ENCODE peak calls at places on chromosomes 7 and 10, in four cellular contexts. One of them, this sample, is unnamed.

GRCh38 chr7:2580636-2581035 is 21.9 kb downstream of the IQCE start:
- DNase-seq in HepG2: no peak
- DNase-seq in K562: no peak
- DNase-seq in GM12878: no peak
- DNase-seq in this sample: no peak

GRCh38 chr10:70055550-70055949 is 2.9 kb downstream of the MACROH2A2 start:
- DNase-seq in GM12878: no peak
- DNase-seq in K562: no peak
- DNase-seq in HepG2: no peak
- DNase-seq in this sample: no peak

GRCh38 chr10:101655581-101655980 is 39.4 kb downstream of the FBXW4 start:
- DNase-seq in GM12878: no peak
- DNase-seq in HepG2: no peak
- DNase-seq in K562: no peak
- DNase-seq in this sample: no peak

GRCh38 chr7:22680482-22680901 is 46.5 kb upstream of the IL6 start:
- DNase-seq in GM12878: no peak
- DNase-seq in K562: peak
- DNase-seq in HepG2: no peak
- DNase-seq in this sample: no peak

GRCh38 chr10:110784198-110784597 is 87.5 kb upstream of the PDCD4 start:
- DNase-seq in HepG2: no peak
- DNase-seq in GM12878: no peak
- DNase-seq in K562: no peak
- DNase-seq in this sample: no peak

GRCh38 chr10:83522881-83523386 is 616.4 kb upstream of the GHITM start:
- DNase-seq in K562: no peak
- DNase-seq in GM12878: no peak
- DNase-seq in HepG2: no peak
- DNase-seq in this sample: no peak

GRCh38 chr7:1331576-1332467 is 99.2 kb downstream of the UNCX start:
- DNase-seq in K562: no peak
- DNase-seq in GM12878: no peak
- DNase-seq in HepG2: no peak
- DNase-seq in this sample: no peak

GRCh38 chr10:11479307-11479706 is 132.1 kb downstream of the USP6NL start:
- DNase-seq in HepG2: no peak
- DNase-seq in GM12878: no peak
- DNase-seq in K562: no peak
- DNase-seq in this sample: no peak

GRCh38 chr7:1933066-1933835 is 263.2 kb downstream of the ELFN1 start:
- DNase-seq in HepG2: no peak
- DNase-seq in K562: no peak
- DNase-seq in GM12878: no peak
- DNase-seq in this sample: no peak

GRCh38 chr10:85604884-85605283 is 761.7 kb downstream of the GRID1 start:
- DNase-seq in K562: no peak
- DNase-seq in GM12878: no peak
- DNase-seq in HepG2: no peak
- DNase-seq in this sample: no peak

GRCh38 chr10:33749809-33750208 is 415.3 kb upstream of the NRP1 start:
- DNase-seq in GM12878: no peak
- DNase-seq in HepG2: no peak
- DNase-seq in K562: no peak
- DNase-seq in this sample: no peak

GRCh38 chr7:158973440-158973839 is 117.1 kb downstream of the DYNC2I1 start:
- DNase-seq in HepG2: no peak
- DNase-seq in GM12878: peak
- DNase-seq in K562: peak
- DNase-seq in this sample: peak

GRCh38 chr7:127114739-127115265 is 137.9 kb downstream of the GRM8 start:
- DNase-seq in K562: no peak
- DNase-seq in HepG2: no peak
- DNase-seq in GM12878: no peak
- DNase-seq in this sample: no peak

GRCh38 chr7:21469894-21470293 is 42.0 kb downstream of the SP4 start:
- DNase-seq in HepG2: no peak
- DNase-seq in GM12878: no peak
- DNase-seq in K562: no peak
- DNase-seq in this sample: no peak

GRCh38 chr7:66238712-66239466 is 33.8 kb downstream of the TPST1 start:
- DNase-seq in HepG2: no peak
- DNase-seq in GM12878: no peak
- DNase-seq in K562: no peak
- DNase-seq in this sample: no peak

GRCh38 chr10:111037868-111038267 is 39.0 kb upstream of the ADRA2A start:
- DNase-seq in HepG2: no peak
- DNase-seq in GM12878: no peak
- DNase-seq in K562: peak
- DNase-seq in this sample: no peak

GRCh38 chr10:61964949-61965693 is 63.6 kb downstream of the ARID5B start:
- DNase-seq in HepG2: peak
- DNase-seq in GM12878: no peak
- DNase-seq in K562: no peak
- DNase-seq in this sample: no peak

GRCh38 chr10:71222541-71223364 is 10.4 kb downstream of the UNC5B start:
- DNase-seq in GM12878: no peak
- DNase-seq in HepG2: no peak
- DNase-seq in K562: peak
- DNase-seq in this sample: no peak

GRCh38 chr10:15116225-15116624 is 19.1 kb downstream of the RPP38 start:
- DNase-seq in K562: no peak
- DNase-seq in HepG2: no peak
- DNase-seq in GM12878: no peak
- DNase-seq in this sample: no peak

GRCh38 chr10:132238371-132239125 is 51.8 kb downstream of the DPYSL4 start:
- DNase-seq in K562: no peak
- DNase-seq in GM12878: no peak
- DNase-seq in HepG2: no peak
- DNase-seq in this sample: no peak

GRCh38 chr7:139896831-139897230 is 67.8 kb downstream of the TBXAS1 start:
- DNase-seq in K562: no peak
- DNase-seq in HepG2: no peak
- DNase-seq in GM12878: no peak
- DNase-seq in this sample: no peak

GRCh38 chr7:157521752-157522151 is 184.9 kb downstream of the DNAJB6 start:
- DNase-seq in K562: no peak
- DNase-seq in HepG2: no peak
- DNase-seq in GM12878: no peak
- DNase-seq in this sample: no peak

GRCh38 chr7:91098566-91098965 is 165.7 kb upstream of the FZD1 start:
- DNase-seq in GM12878: no peak
- DNase-seq in HepG2: no peak
- DNase-seq in K562: no peak
- DNase-seq in this sample: no peak

GRCh38 chr7:25638590-25638989 is 410.3 kb upstream of the NPVF start:
- DNase-seq in HepG2: no peak
- DNase-seq in K562: no peak
- DNase-seq in GM12878: no peak
- DNase-seq in this sample: no peak

GRCh38 chr10:17428616-17429097 is 25.7 kb downstream of the ST8SIA6 start:
- DNase-seq in HepG2: no peak
- DNase-seq in GM12878: no peak
- DNase-seq in K562: peak
- DNase-seq in this sample: no peak

GRCh38 chr10:43892062-43892765 is 243.5 kb upstream of the ZNF32 start:
- DNase-seq in HepG2: no peak
- DNase-seq in GM12878: no peak
- DNase-seq in K562: no peak
- DNase-seq in this sample: no peak

GRCh38 chr7:136969776-136970175 is 101.3 kb downstream of the CHRM2 start:
- DNase-seq in K562: no peak
- DNase-seq in HepG2: no peak
- DNase-seq in GM12878: no peak
- DNase-seq in this sample: no peak

GRCh38 chr7:100088621-100089457 is at the start of gene COPS6:
- DNase-seq in K562: peak
- DNase-seq in HepG2: peak
- DNase-seq in GM12878: no peak
- DNase-seq in this sample: peak

GRCh38 chr10:129785536-129785981 is 178.5 kb downstream of the EBF3 start:
- DNase-seq in GM12878: no peak
- DNase-seq in HepG2: no peak
- DNase-seq in K562: no peak
- DNase-seq in this sample: no peak
- TF ChIP-seq MAX in GM12878: no peak
- TF ChIP-seq MAX in HepG2: no peak
- TF ChIP-seq MAX in K562: no peak
- TF ChIP-seq MAX in this sample: no peak

GRCh38 chr10:12503311-12503710 is 154.0 kb downstream of the CAMK1D start:
- DNase-seq in GM12878: no peak
- DNase-seq in K562: peak
- DNase-seq in HepG2: no peak
- DNase-seq in this sample: peak
- TF ChIP-seq CBX5 in GM12878: no peak
- TF ChIP-seq CBX5 in K562: no peak
- TF ChIP-seq CBX5 in HepG2: no peak
- TF ChIP-seq CBX5 in this sample: no peak

GRCh38 chr7:112444505-112444904 is 5.8 kb upstream of the IFRD1 start:
- DNase-seq in GM12878: no peak
- DNase-seq in HepG2: no peak
- DNase-seq in K562: no peak
- DNase-seq in this sample: no peak
- TF ChIP-seq MAX in GM12878: no peak
- TF ChIP-seq MAX in HepG2: no peak
- TF ChIP-seq MAX in K562: no peak
- TF ChIP-seq MAX in this sample: no peak

DNA sequence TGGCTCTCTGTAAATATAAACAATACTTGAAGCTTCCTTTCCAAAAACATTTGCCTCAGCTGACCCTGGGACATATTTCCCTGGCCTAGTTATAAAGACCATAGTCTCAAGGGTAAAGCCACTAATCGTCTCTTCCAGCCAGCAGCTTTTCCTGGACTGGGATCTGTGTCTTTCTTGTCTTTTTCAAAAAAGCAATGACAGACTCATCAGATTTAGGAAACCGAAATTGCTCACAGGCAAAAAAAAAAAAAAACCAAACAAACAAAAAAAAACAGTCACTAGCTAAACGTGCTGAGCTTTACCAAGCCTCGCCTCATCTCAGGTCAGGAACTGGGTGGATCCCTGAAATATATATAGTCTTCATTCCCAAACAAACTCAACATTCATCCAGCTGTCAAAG is 23.5 kb downstream of the STN1 start:
- DNase-seq in GM12878: no peak
- DNase-seq in HepG2: no peak
- DNase-seq in K562: no peak
- DNase-seq in this sample: no peak
- TF ChIP-seq CBX5 in GM12878: no peak
- TF ChIP-seq CBX5 in HepG2: no peak
- TF ChIP-seq CBX5 in K562: no peak
- TF ChIP-seq CBX5 in this sample: no peak

GRCh38 chr10:121928528-121928884 is 675 bp upstream of the ATE1 start:
- DNase-seq in K562: no peak
- DNase-seq in GM12878: no peak
- DNase-seq in HepG2: no peak
- DNase-seq in this sample: no peak

GRCh38 chr10:121927841-121928527 is at the start of gene ATE1:
- DNase-seq in K562: peak
- DNase-seq in HepG2: peak
- DNase-seq in GM12878: no peak
- DNase-seq in this sample: peak

GRCh38 chr10:121926669-121927360 is 1.0 kb downstream of the ATE1 start:
- DNase-seq in GM12878: no peak
- DNase-seq in HepG2: no peak
- DNase-seq in K562: no peak
- DNase-seq in this sample: no peak

GRCh38 chr10:121927361-121927840 is 430 bp downstream of the ATE1 start:
- DNase-seq in K562: peak
- DNase-seq in HepG2: peak
- DNase-seq in GM12878: no peak
- DNase-seq in this sample: no peak

GRCh38 chr10:121930729-121931085 is 2.9 kb upstream of the ATE1 start:
- DNase-seq in K562: no peak
- DNase-seq in GM12878: no peak
- DNase-seq in HepG2: no peak
- DNase-seq in this sample: no peak
- TF ChIP-seq MAX in K562: no peak
- TF ChIP-seq MAX in GM12878: no peak
- TF ChIP-seq MAX in HepG2: no peak
- TF ChIP-seq MAX in this sample: no peak

DNA sequence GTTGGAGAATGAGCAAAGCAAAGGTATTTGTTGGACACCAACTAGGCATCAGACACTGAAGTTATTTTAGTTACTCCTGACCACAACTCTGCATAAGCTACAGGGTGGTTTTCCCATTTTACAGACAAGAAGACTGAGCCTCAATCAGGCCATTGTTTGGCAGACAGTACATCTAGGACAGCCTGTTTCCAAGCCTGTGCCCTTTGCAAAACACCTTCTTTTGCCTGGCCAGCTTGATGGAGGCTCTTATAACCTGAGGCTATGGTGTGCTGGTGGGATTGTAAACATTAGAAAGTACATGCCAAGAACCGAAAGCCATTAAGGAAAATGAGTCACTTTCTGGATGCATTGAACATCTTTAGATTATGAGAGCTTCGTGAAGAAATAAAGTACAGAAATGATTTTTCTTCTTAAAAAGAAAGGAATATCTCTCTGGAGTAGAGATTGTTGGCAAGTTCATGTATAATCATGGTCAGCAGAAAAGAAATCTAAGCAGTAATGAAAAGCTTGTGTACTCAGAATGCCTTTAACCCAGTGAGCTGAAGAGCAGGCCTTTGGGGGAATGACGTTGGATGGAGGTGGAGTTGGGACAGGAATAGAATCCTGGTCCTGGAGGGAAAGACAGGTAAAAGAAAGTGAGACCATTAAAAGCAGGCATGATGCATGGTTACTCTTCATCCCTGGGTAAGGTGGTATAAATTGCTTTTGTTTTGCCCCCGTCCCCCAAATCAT is 140.6 kb downstream of the KIAA1217 start:
- DNase-seq in GM12878: no peak
- DNase-seq in HepG2: no peak
- DNase-seq in K562: no peak
- DNase-seq in this sample: no peak
- TF ChIP-seq CBX5 in GM12878: no peak
- TF ChIP-seq CBX5 in HepG2: no peak
- TF ChIP-seq CBX5 in K562: no peak
- TF ChIP-seq CBX5 in this sample: no peak

GRCh38 chr7:150983893-150984368 is 5.8 kb upstream of the KCNH2 start:
- DNase-seq in K562: peak
- DNase-seq in GM12878: no peak
- DNase-seq in HepG2: no peak
- DNase-seq in this sample: peak
- TF ChIP-seq MAX in K562: peak
- TF ChIP-seq MAX in GM12878: no peak
- TF ChIP-seq MAX in HepG2: no peak
- TF ChIP-seq MAX in this sample: no peak

DNA sequence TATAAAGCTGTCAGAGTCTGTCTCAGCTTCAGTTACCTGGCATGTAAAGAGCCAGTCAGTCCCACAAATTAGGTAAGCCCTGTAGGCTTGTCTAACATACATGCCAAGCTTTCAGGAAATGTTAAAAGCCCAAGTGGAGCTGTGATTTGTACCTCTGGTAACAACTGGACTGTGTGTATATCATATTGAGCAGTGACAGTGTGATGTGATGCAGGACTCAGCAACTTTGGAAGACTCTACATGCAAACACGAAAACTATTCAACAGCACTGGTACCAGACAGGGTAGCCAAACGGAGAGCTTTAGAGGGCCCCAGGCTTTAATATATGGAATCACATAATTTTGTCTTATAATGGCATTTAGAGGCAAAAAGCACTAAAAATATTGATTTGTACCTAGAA is 587.9 kb downstream of the PHTF2 start:
- DNase-seq in K562: no peak
- DNase-seq in HepG2: no peak
- DNase-seq in GM12878: no peak
- DNase-seq in this sample: no peak
- TF ChIP-seq CBX5 in K562: no peak
- TF ChIP-seq CBX5 in HepG2: no peak
- TF ChIP-seq CBX5 in GM12878: no peak
- TF ChIP-seq CBX5 in this sample: no peak

This sample was measured in H1.